ENCODE peak calls at places on chromosome 10, in ten cellular contexts. One of them, this sample, is unnamed. For H3K36me3 and H3K4me1, the result is how much of the 10 kb centered on the place peaks cover.

GRCh38 chr10:15763001-15763400 is 43.3 kb upstream of the ITGA8 start:
- DNase-seq in mucosa of descending colon: no peak
- DNase-seq in fibroblast of lung: no peak
- DNase-seq in HepG2: no peak
- DNase-seq in transverse colon: no peak
- DNase-seq in body of pancreas: no peak
- DNase-seq in neuronal stem cell: no peak
- DNase-seq in pancreas: no peak
- DNase-seq in ovary: no peak
- DNase-seq in naive thymus-derived CD4-positive, alpha-beta T cell: no peak
- DNase-seq in this sample: no peak

GRCh38 chr10:5890519-5890878 is 456 bp downstream of the FBH1 start:
- DNase-seq in mucosa of descending colon: peak
- DNase-seq in fibroblast of lung: peak
- DNase-seq in HepG2: peak
- DNase-seq in transverse colon: peak
- DNase-seq in body of pancreas: peak
- DNase-seq in neuronal stem cell: no peak
- DNase-seq in pancreas: peak
- DNase-seq in ovary: no peak
- DNase-seq in naive thymus-derived CD4-positive, alpha-beta T cell: peak
- DNase-seq in this sample: peak

GRCh38 chr10:49053053-49053997 is 62.0 kb downstream of the VSTM4 start:
- DNase-seq in mucosa of descending colon: no peak
- DNase-seq in fibroblast of lung: no peak
- DNase-seq in HepG2: no peak
- DNase-seq in transverse colon: no peak
- DNase-seq in body of pancreas: no peak
- DNase-seq in neuronal stem cell: no peak
- DNase-seq in pancreas: no peak
- DNase-seq in ovary: peak
- DNase-seq in naive thymus-derived CD4-positive, alpha-beta T cell: no peak
- DNase-seq in this sample: peak

GRCh38 chr10:43965033-43965917 is 316.6 kb upstream of the ZNF32 start:
- DNase-seq in mucosa of descending colon: no peak
- DNase-seq in fibroblast of lung: peak
- DNase-seq in HepG2: no peak
- DNase-seq in transverse colon: no peak
- DNase-seq in body of pancreas: no peak
- DNase-seq in neuronal stem cell: no peak
- DNase-seq in pancreas: no peak
- DNase-seq in ovary: no peak
- DNase-seq in naive thymus-derived CD4-positive, alpha-beta T cell: no peak
- DNase-seq in this sample: no peak

GRCh38 chr10:110706690-110707098 is 62.6 kb downstream of the RBM20 start:
- DNase-seq in mucosa of descending colon: no peak
- DNase-seq in fibroblast of lung: peak
- DNase-seq in HepG2: no peak
- DNase-seq in transverse colon: no peak
- DNase-seq in body of pancreas: no peak
- DNase-seq in neuronal stem cell: no peak
- DNase-seq in pancreas: no peak
- DNase-seq in ovary: no peak
- DNase-seq in naive thymus-derived CD4-positive, alpha-beta T cell: no peak
- DNase-seq in this sample: no peak

GRCh38 chr10:119090026-119090808 is 9.6 kb upstream of the EIF3A start:
- DNase-seq in mucosa of descending colon: no peak
- DNase-seq in fibroblast of lung: no peak
- DNase-seq in HepG2: no peak
- DNase-seq in transverse colon: peak
- DNase-seq in body of pancreas: no peak
- DNase-seq in neuronal stem cell: no peak
- DNase-seq in pancreas: no peak
- DNase-seq in ovary: no peak
- DNase-seq in naive thymus-derived CD4-positive, alpha-beta T cell: no peak
- DNase-seq in this sample: peak

GRCh38 chr10:34817586-34817985 is 2.5 kb upstream of the PARD3 start:
- DNase-seq in mucosa of descending colon: no peak
- DNase-seq in fibroblast of lung: no peak
- DNase-seq in HepG2: no peak
- DNase-seq in transverse colon: no peak
- DNase-seq in body of pancreas: no peak
- DNase-seq in neuronal stem cell: no peak
- DNase-seq in pancreas: no peak
- DNase-seq in ovary: no peak
- DNase-seq in naive thymus-derived CD4-positive, alpha-beta T cell: no peak
- DNase-seq in this sample: peak

GRCh38 chr10:120475844-120476791 is 19.1 kb downstream of the PLPP4 start:
- DNase-seq in mucosa of descending colon: no peak
- DNase-seq in fibroblast of lung: peak
- DNase-seq in HepG2: no peak
- DNase-seq in transverse colon: peak
- DNase-seq in body of pancreas: no peak
- DNase-seq in neuronal stem cell: no peak
- DNase-seq in pancreas: no peak
- DNase-seq in ovary: no peak
- DNase-seq in naive thymus-derived CD4-positive, alpha-beta T cell: no peak
- DNase-seq in this sample: peak

GRCh38 chr10:90319188-90319914 is 538.5 kb downstream of the HTR7 start:
- DNase-seq in mucosa of descending colon: no peak
- DNase-seq in fibroblast of lung: peak
- DNase-seq in HepG2: peak
- DNase-seq in transverse colon: no peak
- DNase-seq in body of pancreas: no peak
- DNase-seq in neuronal stem cell: peak
- DNase-seq in pancreas: no peak
- DNase-seq in ovary: no peak
- DNase-seq in naive thymus-derived CD4-positive, alpha-beta T cell: no peak
- DNase-seq in this sample: peak

GRCh38 chr10:111148025-111148424 is 71.2 kb downstream of the ADRA2A start:
- DNase-seq in mucosa of descending colon: no peak
- DNase-seq in fibroblast of lung: no peak
- DNase-seq in HepG2: no peak
- DNase-seq in transverse colon: no peak
- DNase-seq in body of pancreas: no peak
- DNase-seq in neuronal stem cell: no peak
- DNase-seq in pancreas: no peak
- DNase-seq in ovary: no peak
- DNase-seq in naive thymus-derived CD4-positive, alpha-beta T cell: no peak
- DNase-seq in this sample: no peak

GRCh38 chr10:5651086-5651764 is 15.2 kb downstream of the ASB13 start:
- DNase-seq in mucosa of descending colon: no peak
- DNase-seq in fibroblast of lung: no peak
- DNase-seq in HepG2: no peak
- DNase-seq in transverse colon: no peak
- DNase-seq in body of pancreas: no peak
- DNase-seq in neuronal stem cell: no peak
- DNase-seq in pancreas: no peak
- DNase-seq in ovary: no peak
- DNase-seq in naive thymus-derived CD4-positive, alpha-beta T cell: no peak
- DNase-seq in this sample: no peak

GRCh38 chr10:69009360-69009759 is 20.8 kb downstream of the KIFBP start:
- DNase-seq in mucosa of descending colon: no peak
- DNase-seq in fibroblast of lung: no peak
- DNase-seq in HepG2: no peak
- DNase-seq in transverse colon: no peak
- DNase-seq in body of pancreas: no peak
- DNase-seq in neuronal stem cell: no peak
- DNase-seq in pancreas: no peak
- DNase-seq in ovary: no peak
- DNase-seq in naive thymus-derived CD4-positive, alpha-beta T cell: no peak
- DNase-seq in this sample: no peak

GRCh38 chr10:69005704-69006103 is 17.1 kb downstream of the KIFBP start:
- DNase-seq in mucosa of descending colon: no peak
- DNase-seq in fibroblast of lung: no peak
- DNase-seq in HepG2: no peak
- DNase-seq in transverse colon: no peak
- DNase-seq in body of pancreas: no peak
- DNase-seq in neuronal stem cell: no peak
- DNase-seq in pancreas: no peak
- DNase-seq in ovary: no peak
- DNase-seq in naive thymus-derived CD4-positive, alpha-beta T cell: no peak
- DNase-seq in this sample: no peak

GRCh38 chr10:69007260-69007659 is 18.7 kb downstream of the KIFBP start:
- DNase-seq in mucosa of descending colon: no peak
- DNase-seq in fibroblast of lung: no peak
- DNase-seq in HepG2: no peak
- DNase-seq in transverse colon: no peak
- DNase-seq in body of pancreas: no peak
- DNase-seq in neuronal stem cell: no peak
- DNase-seq in pancreas: no peak
- DNase-seq in ovary: no peak
- DNase-seq in naive thymus-derived CD4-positive, alpha-beta T cell: no peak
- DNase-seq in this sample: no peak

GRCh38 chr10:69010151-69010640 is 21.6 kb downstream of the KIFBP start:
- DNase-seq in mucosa of descending colon: no peak
- DNase-seq in fibroblast of lung: no peak
- DNase-seq in HepG2: no peak
- DNase-seq in transverse colon: no peak
- DNase-seq in body of pancreas: no peak
- DNase-seq in neuronal stem cell: no peak
- DNase-seq in pancreas: no peak
- DNase-seq in ovary: no peak
- DNase-seq in naive thymus-derived CD4-positive, alpha-beta T cell: no peak
- DNase-seq in this sample: no peak

DNA sequence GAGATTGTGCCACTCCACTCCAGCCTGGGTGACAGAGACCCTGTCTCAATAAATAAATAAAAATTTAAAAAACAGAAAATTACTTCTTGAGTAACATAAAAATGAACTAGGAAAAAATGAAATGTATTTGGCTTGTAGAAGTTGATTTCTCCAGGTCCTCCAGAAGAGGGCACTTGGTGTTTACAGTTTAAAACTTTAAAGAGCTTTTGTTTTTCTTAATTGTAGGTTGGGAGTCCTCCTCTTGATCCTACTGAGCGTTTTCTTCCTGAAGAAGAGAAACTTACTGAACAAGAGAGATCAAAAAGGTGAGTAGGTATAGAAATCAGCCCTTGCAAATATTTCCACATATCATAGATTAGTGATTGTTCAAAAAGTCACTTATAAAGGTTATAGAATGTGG is 16.2 kb downstream of the KIFBP start:
- DNase-seq in mucosa of descending colon: no peak
- DNase-seq in fibroblast of lung: peak
- DNase-seq in HepG2: peak
- DNase-seq in transverse colon: no peak
- DNase-seq in body of pancreas: no peak
- DNase-seq in neuronal stem cell: no peak
- DNase-seq in pancreas: no peak
- DNase-seq in ovary: no peak
- DNase-seq in naive thymus-derived CD4-positive, alpha-beta T cell: peak
- DNase-seq in this sample: peak
- H3K36me3 ChIP-seq in mucosa of descending colon: under half
- H3K36me3 ChIP-seq in fibroblast of lung: under half
- H3K36me3 ChIP-seq in HepG2: under half
- H3K36me3 ChIP-seq in transverse colon: under half
- H3K36me3 ChIP-seq in body of pancreas: under half
- H3K36me3 ChIP-seq in neuronal stem cell: half or more
- H3K36me3 ChIP-seq in pancreas: under half
- H3K36me3 ChIP-seq in ovary: under half
- H3K36me3 ChIP-seq in naive thymus-derived CD4-positive, alpha-beta T cell: under half
- H3K36me3 ChIP-seq in this sample: under half

DNA sequence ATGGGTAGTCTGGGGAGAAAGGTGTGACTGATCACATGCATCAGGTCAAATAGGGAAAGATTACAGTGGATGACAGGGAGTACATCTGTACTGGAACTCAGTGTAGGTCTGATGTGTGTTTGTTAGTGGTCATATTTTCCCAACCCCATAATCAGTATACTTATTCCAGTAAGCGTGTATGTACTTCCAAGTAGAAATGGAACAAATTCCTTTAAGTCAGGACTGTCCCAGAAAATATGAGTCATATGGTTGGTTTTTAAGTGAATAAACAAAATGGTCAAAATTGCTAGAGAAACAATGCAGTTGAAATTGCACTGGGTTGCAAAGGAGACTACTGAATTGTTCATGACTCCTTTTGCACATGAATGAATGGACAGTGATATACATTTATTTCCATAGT is 118.8 kb upstream of the MYO3A start:
- DNase-seq in mucosa of descending colon: no peak
- DNase-seq in fibroblast of lung: peak
- DNase-seq in HepG2: no peak
- DNase-seq in transverse colon: no peak
- DNase-seq in body of pancreas: no peak
- DNase-seq in neuronal stem cell: no peak
- DNase-seq in pancreas: no peak
- DNase-seq in ovary: no peak
- DNase-seq in naive thymus-derived CD4-positive, alpha-beta T cell: no peak
- DNase-seq in this sample: no peak
- H3K4me1 ChIP-seq in mucosa of descending colon: under half
- H3K4me1 ChIP-seq in fibroblast of lung: under half
- H3K4me1 ChIP-seq in HepG2: under half
- H3K4me1 ChIP-seq in transverse colon: under half
- H3K4me1 ChIP-seq in body of pancreas: under half
- H3K4me1 ChIP-seq in neuronal stem cell: under half
- H3K4me1 ChIP-seq in pancreas: under half
- H3K4me1 ChIP-seq in ovary: under half
- H3K4me1 ChIP-seq in naive thymus-derived CD4-positive, alpha-beta T cell: under half
- H3K4me1 ChIP-seq in this sample: under half

DNA sequence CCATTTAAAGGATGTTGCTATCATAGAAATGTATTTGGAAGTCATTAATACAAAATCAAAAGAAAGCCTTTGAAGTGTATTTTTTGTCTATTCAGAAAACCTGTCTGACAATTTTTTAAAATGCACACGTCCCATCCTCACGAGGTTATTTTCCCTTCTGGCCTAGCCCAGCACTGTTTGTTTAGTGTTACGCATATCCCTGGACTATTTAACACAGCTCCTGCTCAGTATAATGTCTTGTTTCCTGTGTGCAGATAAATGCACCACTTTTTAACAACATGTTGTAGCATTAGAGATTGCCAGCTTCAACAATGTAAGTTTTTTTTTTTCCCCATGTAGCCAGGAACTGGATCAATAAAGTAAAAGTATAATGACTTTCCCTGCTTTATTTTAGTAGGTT is 102.6 kb upstream of the SFMBT2 start:
- DNase-seq in mucosa of descending colon: no peak
- DNase-seq in fibroblast of lung: no peak
- DNase-seq in HepG2: no peak
- DNase-seq in transverse colon: no peak
- DNase-seq in body of pancreas: no peak
- DNase-seq in neuronal stem cell: no peak
- DNase-seq in pancreas: no peak
- DNase-seq in ovary: no peak
- DNase-seq in naive thymus-derived CD4-positive, alpha-beta T cell: no peak
- DNase-seq in this sample: no peak
- H3K36me3 ChIP-seq in mucosa of descending colon: under half
- H3K36me3 ChIP-seq in fibroblast of lung: under half
- H3K36me3 ChIP-seq in HepG2: under half
- H3K36me3 ChIP-seq in transverse colon: under half
- H3K36me3 ChIP-seq in body of pancreas: under half
- H3K36me3 ChIP-seq in neuronal stem cell: under half
- H3K36me3 ChIP-seq in pancreas: under half
- H3K36me3 ChIP-seq in ovary: under half
- H3K36me3 ChIP-seq in naive thymus-derived CD4-positive, alpha-beta T cell: under half
- H3K36me3 ChIP-seq in this sample: under half

DNA sequence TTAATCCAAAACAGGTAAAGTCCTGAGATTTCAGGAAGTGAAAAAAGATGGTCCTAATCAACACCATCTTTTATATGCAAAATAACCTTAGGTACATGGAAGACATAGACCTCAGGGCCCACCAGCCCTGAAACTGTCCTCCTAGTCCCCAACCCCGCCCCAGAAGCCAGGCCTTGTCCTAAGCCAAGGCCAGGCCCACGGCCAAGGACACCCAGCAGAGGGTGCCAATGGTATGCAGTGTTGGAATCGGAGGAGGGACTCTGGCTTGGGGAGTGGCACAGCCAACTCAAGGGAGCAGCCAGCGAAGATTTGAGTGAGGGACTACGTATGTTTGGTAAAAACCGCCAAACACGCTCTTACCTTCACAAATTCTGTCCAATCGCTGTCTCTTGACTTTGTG is 96.7 kb downstream of the ZRANB1 start:
- DNase-seq in mucosa of descending colon: no peak
- DNase-seq in fibroblast of lung: no peak
- DNase-seq in HepG2: peak
- DNase-seq in transverse colon: peak
- DNase-seq in body of pancreas: peak
- DNase-seq in neuronal stem cell: no peak
- DNase-seq in pancreas: peak
- DNase-seq in ovary: no peak
- DNase-seq in naive thymus-derived CD4-positive, alpha-beta T cell: no peak
- DNase-seq in this sample: peak
- H3K4me1 ChIP-seq in mucosa of descending colon: under half
- H3K4me1 ChIP-seq in fibroblast of lung: under half
- H3K4me1 ChIP-seq in HepG2: under half
- H3K4me1 ChIP-seq in transverse colon: under half
- H3K4me1 ChIP-seq in body of pancreas: half or more
- H3K4me1 ChIP-seq in neuronal stem cell: under half
- H3K4me1 ChIP-seq in pancreas: under half
- H3K4me1 ChIP-seq in ovary: under half
- H3K4me1 ChIP-seq in naive thymus-derived CD4-positive, alpha-beta T cell: under half
- H3K4me1 ChIP-seq in this sample: under half

This sample was measured in small intestine.